ENCODE peak calls at places on chromosomes 11 and 22, in four cellular contexts. X, J, F and W are unnamed samples. For H3K9me3, the result is how much of the 10 kb centered on the place peaks cover.

GRCh38 chr11:76162336-76163288 is 43.7 kb downstream of the WNT11 start:
- DNase-seq in J (no peak), F (no peak), X (no peak), W (no peak)

GRCh38 chr11:36478700-36479329 is 31.3 kb downstream of the TRAF6 start:
- DNase-seq in F (no peak), J (no peak), X (peak), W (no peak)

GRCh38 chr11:95739526-95739925 is 50.1 kb downstream of the FAM76B start:
- DNase-seq in X (no peak), J (no peak), F (no peak), W (no peak)

GRCh38 chr22:36331306-36331911 is 56.4 kb downstream of the MYH9 start:
- DNase-seq in X (peak), J (peak), F (peak), W (peak)

GRCh38 chr22:40385041-40385782 is 14.8 kb downstream of the SGSM3 start:
- DNase-seq in J (no peak), X (no peak), F (no peak), W (no peak)

GRCh38 chr11:7514099-7514725 is 413 bp downstream of the PPFIBP2 start:
- DNase-seq in J (peak), X (no peak), F (no peak), W (no peak)

GRCh38 chr11:96112192-96113099 is 188.5 kb upstream of the MTMR2 start:
- DNase-seq in X (peak), F (no peak), J (no peak), W (no peak)

GRCh38 chr11:127470485-127470884 is 469.9 kb upstream of the KIRREL3 start:
- DNase-seq in X (no peak), J (no peak), F (peak), W (no peak)

GRCh38 chr11:4059424-4059823 is 35.2 kb upstream of the RRM1 start:
- DNase-seq in J (no peak), X (no peak), F (no peak), W (no peak)

GRCh38 chr11:86947541-86947940 is 7.7 kb downstream of the FZD4 start:
- DNase-seq in X (peak), J (no peak), F (no peak), W (no peak)

GRCh38 chr11:75287579-75287978 is 47.0 kb downstream of the TPBGL start:
- DNase-seq in J (no peak), X (no peak), F (no peak), W (no peak)

GRCh38 chr22:28788601-28789000 is 11.8 kb downstream of the XBP1 start:
- DNase-seq in F (no peak), J (no peak), X (no peak), W (no peak)

GRCh38 chr11:724063-724732 is 18.2 kb downstream of the EPS8L2 start:
- DNase-seq in J (no peak), X (no peak), F (no peak), W (no peak)

GRCh38 chr22:45510376-45511232 is 7.9 kb downstream of the FBLN1 start:
- DNase-seq in X (no peak), F (no peak), J (no peak), W (no peak)

DNA sequence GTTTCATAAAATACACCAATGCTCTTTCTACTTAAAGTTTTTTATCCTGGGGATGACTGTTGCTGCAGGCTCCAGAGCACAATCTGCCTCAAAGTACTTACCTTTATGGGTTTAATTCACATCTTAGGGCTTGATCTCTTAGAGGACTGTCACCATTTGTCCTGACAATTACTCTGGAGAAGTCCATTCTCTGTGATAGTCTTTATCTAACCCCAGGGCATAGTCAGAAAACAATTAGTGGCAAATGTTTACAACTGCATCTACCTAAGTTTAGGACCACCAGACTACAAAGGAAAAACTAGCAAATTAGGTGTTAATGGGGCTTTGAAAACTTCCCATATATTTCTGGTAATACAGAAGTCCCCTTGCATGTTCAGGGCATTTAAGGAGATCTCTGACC is 973.5 kb downstream of the JRKL start:
- DNase-seq in F (no peak), J (no peak), X (no peak), W (no peak)
- H3K9me3 ChIP-seq in F (under half), J (under half), X (under half), W (under half)

DNA sequence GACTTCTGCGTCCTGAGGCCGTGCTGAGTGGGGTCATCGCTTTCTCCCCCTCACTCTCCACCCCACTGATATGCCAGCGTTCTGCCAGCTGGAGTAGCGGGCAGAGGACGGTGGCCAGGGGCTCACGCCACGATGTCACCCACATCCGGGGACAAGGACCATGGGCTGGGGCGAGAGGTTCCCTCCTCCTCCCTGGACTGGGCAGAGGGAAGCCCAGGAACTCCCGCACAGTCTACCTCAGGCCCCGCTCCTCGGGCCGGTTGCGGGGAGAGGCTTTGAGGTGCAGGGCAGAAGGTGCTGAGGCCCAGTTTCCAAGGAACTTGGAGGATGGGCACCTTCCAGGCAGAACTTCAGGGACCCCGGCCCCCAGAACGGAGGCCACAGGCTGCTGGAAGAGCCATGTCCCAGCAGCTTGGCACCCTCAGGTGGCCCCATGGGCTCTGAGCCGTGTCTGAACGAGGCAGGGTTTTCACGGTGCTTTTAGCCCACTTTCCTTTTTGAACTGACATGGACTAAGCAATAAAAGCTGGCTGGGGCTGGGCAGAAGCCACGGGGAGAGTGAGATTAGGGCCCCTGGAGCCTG is 25.4 kb downstream of the ADAMTS15 start:
- DNase-seq in F (no peak), J (no peak), X (no peak), W (no peak)
- H3K4me3 ChIP-seq in F (no peak), J (no peak), X (no peak), W (no peak)

GRCh38 chr22:20080445-20080775 is 369 bp downstream of the DGCR8 start:
- DNase-seq in J (peak), X (peak), F (peak), W (peak)

GRCh38 chr22:20083157-20083890 is 3.3 kb downstream of the DGCR8 start:
- DNase-seq in X (no peak), F (no peak), J (peak), W (no peak)

GRCh38 chr22:20076627-20077172 is 3.3 kb upstream of the DGCR8 start:
- DNase-seq in X (no peak), J (peak), F (no peak), W (no peak)

GRCh38 chr22:20080776-20081654 is 974 bp downstream of the DGCR8 start:
- DNase-seq in J (peak), X (peak), F (peak), W (no peak)

DNA sequence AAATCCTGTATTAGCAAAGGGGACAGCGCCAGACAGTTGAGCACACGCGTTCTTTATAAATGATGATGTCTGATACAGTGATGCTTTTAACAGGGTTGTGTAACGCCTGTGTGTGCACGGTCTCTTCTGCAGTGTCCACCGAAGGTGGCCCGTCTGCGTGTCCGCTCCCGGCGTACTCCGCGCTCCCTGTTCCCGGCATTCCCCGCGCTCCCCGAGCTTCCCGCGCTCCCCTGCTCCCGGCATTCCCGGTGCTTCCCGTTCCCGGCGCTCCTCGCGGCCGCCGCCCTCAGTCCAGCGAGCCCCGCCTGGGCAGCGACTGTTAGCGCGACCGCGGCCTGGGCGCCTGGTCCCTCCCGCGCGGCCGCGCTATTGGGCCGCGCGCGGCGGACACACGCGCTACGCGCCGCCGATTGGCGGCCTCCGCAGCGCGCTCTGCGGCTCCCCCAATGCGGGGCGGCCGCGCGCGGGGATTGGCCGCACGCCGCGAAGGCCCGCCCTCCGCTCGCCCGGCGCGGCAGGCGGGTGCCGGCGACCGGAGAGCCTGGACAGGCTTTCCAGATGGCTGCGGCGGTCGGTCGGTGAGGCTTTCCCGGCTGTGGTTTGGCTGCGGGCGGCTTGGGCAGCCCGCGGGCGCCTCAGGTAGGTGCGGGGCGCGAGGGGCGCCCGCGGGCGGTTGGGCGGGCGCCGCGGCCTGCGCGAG is at the start of gene DGCR8:
- DNase-seq in J (peak), X (peak), F (peak), W (peak)
- TF ChIP-seq POLR2A in J (peak), X (peak), F (peak), W (peak)

GRCh38 chr11:70863186-70863585 is 389.2 kb downstream of the SHANK2 start:
- DNase-seq in X (no peak), F (no peak), J (no peak), W (no peak)

GRCh38 chr11:70861534-70861933 is 390.8 kb downstream of the SHANK2 start:
- DNase-seq in J (no peak), X (no peak), F (no peak), W (no peak)

GRCh38 chr11:70860855-70861254 is 391.5 kb downstream of the SHANK2 start:
- DNase-seq in F (no peak), X (no peak), J (no peak), W (no peak)

GRCh38 chr11:70863988-70864387 is 388.4 kb downstream of the SHANK2 start:
- DNase-seq in J (no peak), X (no peak), F (no peak), W (no peak)

DNA sequence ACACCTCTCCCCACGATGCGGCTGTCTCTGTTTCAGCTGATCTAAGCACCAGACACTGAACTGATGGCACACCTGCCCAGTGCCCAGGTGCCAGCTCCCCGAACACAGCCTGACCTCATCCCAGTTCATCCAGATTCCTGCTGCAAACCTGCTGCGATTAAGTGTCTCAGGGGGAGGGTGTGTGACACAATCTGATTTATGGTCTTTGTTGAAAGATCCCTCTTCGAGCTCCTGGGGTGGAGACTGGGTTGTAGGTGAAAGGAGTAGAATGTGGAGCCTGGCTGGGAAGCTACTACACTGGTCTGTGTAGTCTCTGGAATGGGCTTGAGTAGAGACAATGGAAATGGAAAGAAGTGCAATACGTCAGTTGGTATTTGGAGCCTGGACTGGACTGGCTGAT is 390.3 kb downstream of the SHANK2 start:
- DNase-seq in F (no peak), X (no peak), J (no peak), W (no peak)
- H3K9me3 ChIP-seq in F (under half), X (under half), J (under half), W (under half)

DNA sequence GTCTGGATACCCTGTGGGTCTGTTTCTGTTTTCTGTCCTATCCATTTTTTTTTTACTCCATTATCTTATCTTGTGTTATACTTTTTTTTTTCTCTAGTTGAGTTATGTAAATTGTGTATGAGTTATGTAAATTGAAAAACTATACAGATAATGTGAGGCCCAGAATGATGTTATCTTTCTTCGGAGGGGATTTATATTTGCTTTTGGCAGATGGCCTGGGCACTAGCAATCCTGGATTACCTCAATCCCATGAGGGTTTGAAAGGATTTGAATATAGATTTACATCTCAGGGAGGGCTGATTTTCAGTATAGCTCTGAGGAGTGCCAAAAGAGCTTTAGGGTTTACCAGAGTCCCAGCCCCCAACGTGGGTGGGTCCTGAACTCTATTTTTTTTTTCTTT is 71.0 kb downstream of the CSTPP1 start:
- DNase-seq in F (no peak), X (no peak), J (no peak), W (no peak)
- H3K4me3 ChIP-seq in F (no peak), X (no peak), J (no peak), W (no peak)

GRCh38 chr11:72722050-72722748 is 30.0 kb downstream of the ARAP1 start:
- DNase-seq in J (peak), F (peak), X (peak), W (peak)
- TF ChIP-seq POLR2A in J (peak), F (no peak), X (peak), W (peak)

GRCh38 chr11:48261600-48261999 is 2.1 kb upstream of the OR4X1 start:
- DNase-seq in X (no peak), F (no peak), J (no peak), W (no peak)
- H3K9me3 ChIP-seq in X (under half), F (under half), J (under half), W (under half)

GRCh38 chr22:37819100-37819433 is 4.1 kb upstream of the GALR3 start:
- DNase-seq in J (no peak), X (no peak), F (no peak), W (no peak)
- H3K4me3 ChIP-seq in J (peak), X (no peak), F (no peak), W (peak)

GRCh38 chr22:41949297-41949965 is 2.5 kb upstream of the CENPM start:
- DNase-seq in J (no peak), F (no peak), X (no peak), W (no peak)
- TF ChIP-seq POLR2A in J (no peak), F (no peak), X (no peak), W (no peak)

GRCh38 chr11:100630898-100631297 is 56.2 kb upstream of the ARHGAP42 start:
- DNase-seq in F (no peak), X (peak), J (no peak), W (no peak)
- H3K9me3 ChIP-seq in F (under half), X (under half), J (under half), W (under half)